ENCODE peak calls at places on chromosomes 4 and X, in five cellular contexts. S, X, H, U and J are unnamed samples.

GRCh38 chr4:109708435-109708834 is 5.2 kb upstream of the CASP6 start:
- DNase-seq in S (no peak), X (no peak), H (no peak), U (no peak), J (no peak)

GRCh38 chr4:100257567-100257966 is 67.3 kb upstream of the DDIT4L start:
- DNase-seq in S (no peak), X (peak; percentile 16), H (no peak), U (peak; percentile 10), J (no peak)

GRCh38 chr4:145808021-145808650 is 128.2 kb downstream of the C4orf51 start:
- DNase-seq in S (no peak), X (peak; percentile 96), H (no peak), U (peak; percentile 99), J (no peak)

GRCh38 chr4:40238700-40239548 is 42.1 kb downstream of the RHOH start:
- DNase-seq in S (no peak), X (no peak), H (peak; percentile 44), U (no peak), J (no peak)

GRCh38 chr4:56371426-56372220 is 15.7 kb downstream of the AASDH start:
- DNase-seq in S (no peak), X (no peak), H (no peak), U (no peak), J (no peak)

GRCh38 chrX:22462959-22463358 is 190.2 kb downstream of the CBLL2 start:
- DNase-seq in S (no peak), X (no peak), H (no peak), U (no peak), J (no peak)

GRCh38 chr4:110138546-110138945 is 59.9 kb downstream of the ELOVL6 start:
- DNase-seq in S (no peak), X (no peak), H (no peak), U (no peak), J (no peak)

GRCh38 chrX:54817220-54817820 is 9.8 kb downstream of the MAGED2 start:
- DNase-seq in S (no peak), X (no peak), H (no peak), U (no peak), J (no peak)

GRCh38 chr4:16914208-16914607 is 15.8 kb upstream of the LDB2 start:
- DNase-seq in S (no peak), X (no peak), H (no peak), U (no peak), J (no peak)

GRCh38 chr4:3486556-3487270 is 23.6 kb downstream of the DOK7 start:
- DNase-seq in S (no peak), X (no peak), H (no peak), U (peak; percentile 19), J (peak; percentile 27)

GRCh38 chr4:3484057-3484973 is 21.2 kb downstream of the DOK7 start:
- DNase-seq in S (no peak), X (peak; percentile 7), H (no peak), U (peak; percentile 87), J (no peak)

GRCh38 chr4:3485011-3485881 is 22.1 kb downstream of the DOK7 start:
- DNase-seq in S (no peak), X (no peak), H (no peak), U (peak; percentile 23), J (no peak)

GRCh38 chr4:3487861-3488260 is 24.8 kb downstream of the DOK7 start:
- DNase-seq in S (no peak), X (no peak), H (no peak), U (no peak), J (peak; percentile 18)

GRCh38 chr4:3485882-3486555 is 22.9 kb downstream of the DOK7 start:
- DNase-seq in S (no peak), X (no peak), H (no peak), U (no peak), J (no peak)
- H3K27ac ChIP-seq in S (no peak overlapping the region), X (no peak overlapping the region), H (no peak overlapping the region), U (no peak overlapping the region), J (no peak overlapping the region)

DNA sequence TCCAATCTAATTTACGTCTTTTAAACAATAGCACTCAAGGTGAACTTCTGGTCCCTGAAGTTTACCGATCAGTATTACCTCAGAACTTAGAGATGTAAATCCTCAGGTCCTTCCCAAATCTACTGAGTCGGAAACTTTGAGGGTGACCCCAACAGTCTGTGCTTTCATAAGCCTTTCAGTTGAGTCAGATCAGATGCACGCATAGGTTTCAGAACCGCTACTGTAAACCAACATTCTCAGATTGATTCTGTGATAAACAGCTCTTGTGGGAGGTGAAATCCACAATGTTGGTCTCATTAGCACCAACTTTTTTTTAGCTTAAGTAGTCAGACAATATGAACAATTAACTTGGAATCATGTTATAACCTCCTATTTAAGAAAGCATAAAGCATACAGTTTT is 86.0 kb downstream of the WWC2 start:
- DNase-seq in S (no peak), X (no peak), H (no peak), U (no peak), J (no peak)
- H3K27ac ChIP-seq in S (no peak overlapping the region), X (no peak overlapping the region), H (no peak overlapping the region), U (no peak overlapping the region), J (no peak overlapping the region)

GRCh38 chrX:10512741-10513140 is 107.6 kb downstream of the MID1 start:
- DNase-seq in S (no peak), X (no peak), H (no peak), U (no peak), J (no peak)
- H3K27ac ChIP-seq in S (no peak overlapping the region), X (no peak overlapping the region), H (no peak overlapping the region), U (no peak overlapping the region), J (no peak overlapping the region)

GRCh38 chr4:6916069-6916586 is 6.5 kb downstream of the TBC1D14 start:
- DNase-seq in S (no peak), X (no peak), H (no peak), U (no peak), J (no peak)
- H3K27ac ChIP-seq in S (peak overlapping the region; percentile 64), X (peak overlapping the region; percentile 66), H (peak overlapping the region; percentile 94), U (no peak overlapping the region), J (no peak overlapping the region)

DNA sequence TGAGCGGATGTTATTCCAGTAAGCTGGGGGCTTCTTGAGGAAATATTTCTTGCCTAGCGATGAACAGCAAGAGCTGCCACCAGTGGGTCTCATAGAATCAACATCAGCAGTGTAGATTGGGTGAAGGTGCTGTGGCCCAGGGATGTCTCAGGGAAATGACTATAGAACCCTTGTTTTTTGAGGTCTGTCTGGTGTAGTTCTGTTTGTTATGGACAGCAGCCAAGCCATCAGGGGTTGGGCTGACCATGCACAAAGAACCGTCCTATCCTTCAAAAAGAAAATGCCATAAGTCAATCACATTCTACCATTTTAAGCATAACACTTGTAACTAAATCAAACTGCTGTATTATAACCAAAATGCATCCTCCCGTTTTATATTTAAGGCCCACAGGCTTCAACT is 17.3 kb upstream of the C1GALT1C1 start:
- DNase-seq in S (no peak), X (no peak), H (no peak), U (peak; percentile 21), J (no peak)
- H3K27ac ChIP-seq in S (no peak overlapping the region), X (no peak overlapping the region), H (no peak overlapping the region), U (no peak overlapping the region), J (no peak overlapping the region)

GRCh38 chrX:44906041-44906440 is 33.1 kb downstream of the KDM6A start:
- DNase-seq in S (no peak), X (no peak), H (no peak), U (no peak), J (no peak)

GRCh38 chrX:44906542-44906941 is 33.6 kb downstream of the KDM6A start:
- DNase-seq in S (no peak), X (no peak), H (no peak), U (no peak), J (no peak)

GRCh38 chrX:44903107-44903506 is 30.1 kb downstream of the KDM6A start:
- DNase-seq in S (no peak), X (peak; percentile 33), H (no peak), U (peak; percentile 86), J (no peak)

GRCh38 chrX:44904542-44905115 is 31.6 kb downstream of the KDM6A start:
- DNase-seq in S (no peak), X (no peak), H (no peak), U (no peak), J (no peak)

GRCh38 chrX:44903842-44904530 is 31.0 kb downstream of the KDM6A start:
- DNase-seq in S (no peak), X (no peak), H (no peak), U (no peak), J (no peak)
- H3K27ac ChIP-seq in S (no peak overlapping the region), X (no peak overlapping the region), H (peak overlapping the region; percentile 18), U (peak overlapping the region; percentile 22), J (no peak overlapping the region)

GRCh38 chr4:6687947-6688878 is 5.5 kb upstream of the S100P start:
- DNase-seq in S (no peak), X (no peak), H (peak; percentile 10), U (no peak), J (no peak)

GRCh38 chr4:6686104-6686787 is 7.4 kb upstream of the S100P start:
- DNase-seq in S (no peak), X (no peak), H (no peak), U (no peak), J (no peak)

GRCh38 chr4:6689506-6689960 is 4.1 kb upstream of the S100P start:
- DNase-seq in S (no peak), X (no peak), H (peak; percentile 72), U (no peak), J (no peak)

GRCh38 chr4:6692379-6692778 is 1.3 kb upstream of the S100P start:
- DNase-seq in S (no peak), X (no peak), H (no peak), U (no peak), J (no peak)

GRCh38 chr4:6688879-6689505 is 4.7 kb upstream of the S100P start:
- DNase-seq in S (no peak), X (peak; percentile 75), H (peak; percentile 67), U (peak; percentile 93), J (no peak)
- H3K27ac ChIP-seq in S (no peak overlapping the region), X (peak overlapping the region; percentile 94), H (peak overlapping the region; percentile 71), U (peak overlapping the region; percentile 39), J (no peak overlapping the region)

GRCh38 chrX:39730671-39731389 is 366.9 kb downstream of the BCOR start:
- DNase-seq in S (peak; percentile 92), X (no peak), H (peak; percentile 57), U (peak; percentile 31), J (peak; percentile 22)
- H3K27ac ChIP-seq in S (peak overlapping the region; percentile 47), X (no peak overlapping the region), H (no peak overlapping the region), U (no peak overlapping the region), J (peak overlapping the region; percentile 58)